ENCODE peak calls at places on chromosomes 7 and 10, in nine cellular contexts. One of them, this sample, is unnamed.
A peak's percentile ranks its signal among the peaks of the same experiment; 100 is the strongest.

GRCh38 chr10:31961675-31962074 is 33.0 kb upstream of the ARHGAP12 start:
- DNase-seq in GM23338: no peak
- DNase-seq in K562: no peak
- DNase-seq in Panc1: no peak
- DNase-seq in HCT116: no peak
- DNase-seq in A549: peak; percentile 33
- DNase-seq in SK-N-SH: no peak
- DNase-seq in HepG2: no peak
- DNase-seq in HL-60: peak; percentile 5
- DNase-seq in this sample: no peak

GRCh38 chr10:93437946-93438795 is 44.0 kb downstream of the MYOF start:
- DNase-seq in GM23338: peak; percentile 73
- DNase-seq in K562: no peak
- DNase-seq in Panc1: no peak
- DNase-seq in HCT116: no peak
- DNase-seq in A549: no peak
- DNase-seq in SK-N-SH: no peak
- DNase-seq in HepG2: no peak
- DNase-seq in HL-60: no peak
- DNase-seq in this sample: no peak

GRCh38 chr7:149714910-149715471 is 58.4 kb downstream of the ZNF467 start:
- DNase-seq in GM23338: no peak
- DNase-seq in K562: no peak
- DNase-seq in Panc1: no peak
- DNase-seq in HCT116: no peak
- DNase-seq in A549: no peak
- DNase-seq in SK-N-SH: no peak
- DNase-seq in HepG2: no peak
- DNase-seq in HL-60: no peak
- DNase-seq in this sample: no peak

GRCh38 chr7:12674861-12675260 is 12.6 kb upstream of the ARL4A start:
- DNase-seq in GM23338: peak; percentile 83
- DNase-seq in K562: peak; percentile 18
- DNase-seq in Panc1: no peak
- DNase-seq in HCT116: no peak
- DNase-seq in A549: no peak
- DNase-seq in SK-N-SH: peak; percentile 35
- DNase-seq in HepG2: peak; percentile 84
- DNase-seq in HL-60: peak; percentile 45
- DNase-seq in this sample: no peak

GRCh38 chr7:6158424-6159096 is 113.9 kb downstream of the CYTH3 start:
- DNase-seq in GM23338: no peak
- DNase-seq in K562: no peak
- DNase-seq in Panc1: no peak
- DNase-seq in HCT116: no peak
- DNase-seq in A549: no peak
- DNase-seq in SK-N-SH: peak; percentile 43
- DNase-seq in HepG2: no peak
- DNase-seq in HL-60: no peak
- DNase-seq in this sample: no peak

GRCh38 chr7:69941077-69941476 is 342.8 kb downstream of the AUTS2 start:
- DNase-seq in GM23338: no peak
- DNase-seq in K562: no peak
- DNase-seq in Panc1: no peak
- DNase-seq in HCT116: no peak
- DNase-seq in A549: no peak
- DNase-seq in SK-N-SH: no peak
- DNase-seq in HepG2: no peak
- DNase-seq in HL-60: no peak
- DNase-seq in this sample: no peak

GRCh38 chr7:116327751-116328150 is 117.4 kb downstream of the TES start:
- DNase-seq in GM23338: no peak
- DNase-seq in K562: no peak
- DNase-seq in Panc1: no peak
- DNase-seq in HCT116: peak; percentile 29
- DNase-seq in A549: no peak
- DNase-seq in SK-N-SH: no peak
- DNase-seq in HepG2: no peak
- DNase-seq in HL-60: no peak
- DNase-seq in this sample: no peak

GRCh38 chr7:150904342-150904909 is 52.1 kb downstream of the AOC1 start:
- DNase-seq in GM23338: no peak
- DNase-seq in K562: peak; percentile 22
- DNase-seq in Panc1: no peak
- DNase-seq in HCT116: no peak
- DNase-seq in A549: no peak
- DNase-seq in SK-N-SH: no peak
- DNase-seq in HepG2: no peak
- DNase-seq in HL-60: no peak
- DNase-seq in this sample: no peak

GRCh38 chr10:58322072-58322834 is 12.6 kb upstream of the UBE2D1 start:
- DNase-seq in GM23338: no peak
- DNase-seq in K562: no peak
- DNase-seq in Panc1: no peak
- DNase-seq in HCT116: no peak
- DNase-seq in A549: no peak
- DNase-seq in SK-N-SH: no peak
- DNase-seq in HepG2: peak; percentile 80
- DNase-seq in HL-60: peak; percentile 82
- DNase-seq in this sample: no peak

GRCh38 chr10:72638586-72639440 is 12.9 kb upstream of the MICU1 start:
- DNase-seq in GM23338: no peak
- DNase-seq in K562: no peak
- DNase-seq in Panc1: no peak
- DNase-seq in HCT116: no peak
- DNase-seq in A549: peak; percentile 80
- DNase-seq in SK-N-SH: no peak
- DNase-seq in HepG2: peak; percentile 83
- DNase-seq in HL-60: no peak
- DNase-seq in this sample: no peak

GRCh38 chr10:30671011-30671616 is 41.6 kb upstream of the LYZL2 start:
- DNase-seq in GM23338: peak; percentile 79
- DNase-seq in K562: peak; percentile 49
- DNase-seq in Panc1: peak; percentile 73
- DNase-seq in HCT116: peak; percentile 65
- DNase-seq in A549: peak; percentile 33
- DNase-seq in SK-N-SH: peak; percentile 55
- DNase-seq in HepG2: peak; percentile 67
- DNase-seq in HL-60: peak; percentile 17
- DNase-seq in this sample: no peak

GRCh38 chr7:93044147-93044810 is 73.5 kb downstream of the SAMD9 start:
- DNase-seq in GM23338: peak; percentile 61
- DNase-seq in K562: no peak
- DNase-seq in Panc1: no peak
- DNase-seq in HCT116: no peak
- DNase-seq in A549: no peak
- DNase-seq in SK-N-SH: no peak
- DNase-seq in HepG2: no peak
- DNase-seq in HL-60: no peak
- DNase-seq in this sample: no peak

GRCh38 chr7:105851064-105851463 is 25.3 kb downstream of the ATXN7L1 start:
- DNase-seq in GM23338: no peak
- DNase-seq in K562: no peak
- DNase-seq in Panc1: no peak
- DNase-seq in HCT116: no peak
- DNase-seq in A549: no peak
- DNase-seq in SK-N-SH: no peak
- DNase-seq in HepG2: no peak
- DNase-seq in HL-60: no peak
- DNase-seq in this sample: no peak

GRCh38 chr10:23063387-23064287 is 31.7 kb upstream of the MSRB2 start:
- DNase-seq in GM23338: no peak
- DNase-seq in K562: peak; percentile 44
- DNase-seq in Panc1: no peak
- DNase-seq in HCT116: no peak
- DNase-seq in A549: no peak
- DNase-seq in SK-N-SH: no peak
- DNase-seq in HepG2: no peak
- DNase-seq in HL-60: no peak
- DNase-seq in this sample: no peak

GRCh38 chr10:31768467-31768866 is 160.2 kb downstream of the ARHGAP12 start:
- DNase-seq in GM23338: no peak
- DNase-seq in K562: no peak
- DNase-seq in Panc1: no peak
- DNase-seq in HCT116: no peak
- DNase-seq in A549: no peak
- DNase-seq in SK-N-SH: no peak
- DNase-seq in HepG2: no peak
- DNase-seq in HL-60: no peak
- DNase-seq in this sample: no peak

DNA sequence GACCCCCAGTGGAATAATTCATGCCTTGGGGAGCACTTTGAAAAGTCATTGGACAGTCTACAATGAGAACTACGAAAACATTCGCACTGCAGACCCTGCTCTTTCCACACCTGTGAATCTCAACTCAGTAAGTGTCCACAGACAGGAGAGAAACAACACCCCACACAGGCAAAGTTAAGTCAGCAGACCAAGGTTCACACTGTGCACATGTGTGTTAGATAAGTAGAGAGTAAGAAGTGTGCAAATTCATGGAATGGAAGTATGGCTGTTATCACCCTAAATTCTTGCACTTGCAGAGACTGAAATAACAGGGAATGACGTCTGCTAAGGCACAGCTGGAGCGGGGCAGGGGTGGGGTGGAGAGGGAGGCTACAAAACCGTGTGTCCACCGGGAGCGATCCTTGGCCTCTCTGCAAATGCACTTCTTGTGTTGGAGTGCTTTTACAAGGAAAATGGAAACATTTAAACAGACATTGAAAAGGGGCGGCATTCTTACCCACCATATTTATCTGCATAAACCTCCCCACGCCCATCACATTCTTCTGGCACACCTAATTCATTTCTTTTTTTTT is 30.3 kb downstream of the TNS3 start:
- DNase-seq in GM23338: no peak
- DNase-seq in K562: no peak
- DNase-seq in Panc1: no peak
- DNase-seq in HCT116: no peak
- DNase-seq in A549: no peak
- DNase-seq in SK-N-SH: no peak
- DNase-seq in HepG2: no peak
- DNase-seq in HL-60: no peak
- DNase-seq in this sample: no peak
- TF ChIP-seq REST in GM23338: no peak
- TF ChIP-seq REST in K562: no peak
- TF ChIP-seq REST in Panc1: no peak
- TF ChIP-seq REST in HCT116: no peak
- TF ChIP-seq REST in A549: no peak
- TF ChIP-seq REST in SK-N-SH: no peak
- TF ChIP-seq REST in HepG2: no peak
- TF ChIP-seq REST in HL-60: no peak
- TF ChIP-seq REST in this sample: no peak

GRCh38 chr10:122113161-122113944 is 124.4 kb downstream of the TACC2 start:
- DNase-seq in GM23338: peak; percentile 81
- DNase-seq in K562: peak; percentile 16
- DNase-seq in Panc1: no peak
- DNase-seq in HCT116: peak; percentile 49
- DNase-seq in A549: peak; percentile 88
- DNase-seq in SK-N-SH: peak; percentile 94
- DNase-seq in HepG2: peak; percentile 78
- DNase-seq in HL-60: peak; percentile 3
- DNase-seq in this sample: no peak
- TF ChIP-seq REST in GM23338: no peak
- TF ChIP-seq REST in K562: no peak
- TF ChIP-seq REST in Panc1: no peak
- TF ChIP-seq REST in HCT116: no peak
- TF ChIP-seq REST in A549: no peak
- TF ChIP-seq REST in SK-N-SH: no peak
- TF ChIP-seq REST in HepG2: no peak
- TF ChIP-seq REST in HL-60: no peak
- TF ChIP-seq REST in this sample: no peak

DNA sequence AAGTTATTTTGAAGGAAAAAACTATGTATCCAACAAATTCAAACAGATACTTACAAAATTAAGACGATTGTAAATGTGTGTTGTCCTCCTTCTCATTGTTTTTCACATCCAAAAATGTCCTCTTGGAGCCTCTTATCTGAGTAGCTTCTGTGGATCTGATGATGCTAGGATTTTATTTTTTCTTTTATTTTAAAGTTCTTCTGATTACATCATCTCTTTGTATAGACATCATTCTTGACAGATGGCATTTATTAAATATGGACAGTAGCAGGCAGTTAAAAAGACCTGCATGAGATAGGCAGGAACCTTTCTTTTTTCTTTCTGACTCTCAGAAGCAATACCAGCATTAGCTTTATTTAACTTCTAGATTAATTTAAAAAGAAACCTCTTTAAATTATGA is at the start of gene RPA3:
- DNase-seq in GM23338: no peak
- DNase-seq in K562: no peak
- DNase-seq in Panc1: no peak
- DNase-seq in HCT116: no peak
- DNase-seq in A549: no peak
- DNase-seq in SK-N-SH: peak; percentile 35
- DNase-seq in HepG2: no peak
- DNase-seq in HL-60: no peak
- DNase-seq in this sample: no peak
- TF ChIP-seq REST in GM23338: no peak
- TF ChIP-seq REST in K562: no peak
- TF ChIP-seq REST in Panc1: no peak
- TF ChIP-seq REST in HCT116: no peak
- TF ChIP-seq REST in A549: no peak
- TF ChIP-seq REST in SK-N-SH: no peak
- TF ChIP-seq REST in HepG2: no peak
- TF ChIP-seq REST in HL-60: no peak
- TF ChIP-seq REST in this sample: no peak

GRCh38 chr10:11294831-11295230 is 277.2 kb downstream of the CELF2 start:
- DNase-seq in GM23338: no peak
- DNase-seq in K562: no peak
- DNase-seq in Panc1: no peak
- DNase-seq in HCT116: no peak
- DNase-seq in A549: no peak
- DNase-seq in SK-N-SH: no peak
- DNase-seq in HepG2: no peak
- DNase-seq in HL-60: no peak
- DNase-seq in this sample: no peak

GRCh38 chr10:11297136-11297535 is 279.5 kb downstream of the CELF2 start:
- DNase-seq in GM23338: no peak
- DNase-seq in K562: no peak
- DNase-seq in Panc1: no peak
- DNase-seq in HCT116: no peak
- DNase-seq in A549: no peak
- DNase-seq in SK-N-SH: no peak
- DNase-seq in HepG2: no peak
- DNase-seq in HL-60: no peak
- DNase-seq in this sample: no peak

GRCh38 chr10:11298116-11298515 is 280.4 kb downstream of the CELF2 start:
- DNase-seq in GM23338: no peak
- DNase-seq in K562: no peak
- DNase-seq in Panc1: no peak
- DNase-seq in HCT116: no peak
- DNase-seq in A549: no peak
- DNase-seq in SK-N-SH: no peak
- DNase-seq in HepG2: no peak
- DNase-seq in HL-60: no peak
- DNase-seq in this sample: no peak

GRCh38 chr10:11293332-11293731 is 275.7 kb downstream of the CELF2 start:
- DNase-seq in GM23338: no peak
- DNase-seq in K562: no peak
- DNase-seq in Panc1: no peak
- DNase-seq in HCT116: no peak
- DNase-seq in A549: no peak
- DNase-seq in SK-N-SH: no peak
- DNase-seq in HepG2: no peak
- DNase-seq in HL-60: no peak
- DNase-seq in this sample: no peak

GRCh38 chr10:11295492-11295891 is 277.8 kb downstream of the CELF2 start:
- DNase-seq in GM23338: no peak
- DNase-seq in K562: no peak
- DNase-seq in Panc1: no peak
- DNase-seq in HCT116: no peak
- DNase-seq in A549: no peak
- DNase-seq in SK-N-SH: no peak
- DNase-seq in HepG2: no peak
- DNase-seq in HL-60: no peak
- DNase-seq in this sample: no peak
- TF ChIP-seq REST in GM23338: no peak
- TF ChIP-seq REST in K562: no peak
- TF ChIP-seq REST in Panc1: no peak
- TF ChIP-seq REST in HCT116: no peak
- TF ChIP-seq REST in A549: no peak
- TF ChIP-seq REST in SK-N-SH: no peak
- TF ChIP-seq REST in HepG2: no peak
- TF ChIP-seq REST in HL-60: no peak
- TF ChIP-seq REST in this sample: no peak